ENCODE peak calls at places on chromosomes 4 and X, in nine cellular contexts. One of them, this sample, is unnamed. For H3K4me1, the result is how much of the 10 kb centered on the place peaks cover.

GRCh38 chr4:138898282-138898681 is 117.3 kb upstream of the NOCT start:
- DNase-seq in endothelial cell of umbilical vein: no peak
- DNase-seq in psoas muscle: no peak
- DNase-seq in pancreas: no peak
- DNase-seq in GM23338: no peak
- DNase-seq in heart right ventricle: no peak
- DNase-seq in endodermal cell: no peak
- DNase-seq in colonic mucosa: no peak
- DNase-seq in astrocyte: peak
- DNase-seq in this sample: no peak

GRCh38 chr4:128718793-128719192 is 90.7 kb upstream of the JADE1 start:
- DNase-seq in endothelial cell of umbilical vein: no peak
- DNase-seq in psoas muscle: no peak
- DNase-seq in pancreas: no peak
- DNase-seq in GM23338: no peak
- DNase-seq in heart right ventricle: no peak
- DNase-seq in endodermal cell: no peak
- DNase-seq in colonic mucosa: no peak
- DNase-seq in astrocyte: peak
- DNase-seq in this sample: no peak

GRCh38 chr4:129037093-129037492 is 56.2 kb downstream of the SCLT1 start:
- DNase-seq in endothelial cell of umbilical vein: no peak
- DNase-seq in psoas muscle: no peak
- DNase-seq in pancreas: no peak
- DNase-seq in GM23338: no peak
- DNase-seq in heart right ventricle: no peak
- DNase-seq in endodermal cell: no peak
- DNase-seq in colonic mucosa: no peak
- DNase-seq in astrocyte: no peak
- DNase-seq in this sample: no peak

GRCh38 chrX:72141372-72142004 is 9.8 kb upstream of the RTL5 start:
- DNase-seq in endothelial cell of umbilical vein: no peak
- DNase-seq in psoas muscle: no peak
- DNase-seq in pancreas: no peak
- DNase-seq in GM23338: no peak
- DNase-seq in heart right ventricle: no peak
- DNase-seq in endodermal cell: no peak
- DNase-seq in colonic mucosa: no peak
- DNase-seq in astrocyte: no peak
- DNase-seq in this sample: no peak

GRCh38 chrX:49203536-49203935 is 3.5 kb upstream of the SYP start:
- DNase-seq in endothelial cell of umbilical vein: no peak
- DNase-seq in psoas muscle: no peak
- DNase-seq in pancreas: no peak
- DNase-seq in GM23338: no peak
- DNase-seq in heart right ventricle: no peak
- DNase-seq in endodermal cell: no peak
- DNase-seq in colonic mucosa: no peak
- DNase-seq in astrocyte: no peak
- DNase-seq in this sample: no peak

GRCh38 chr4:74873545-74874295 is 59.2 kb upstream of the PARM1 start:
- DNase-seq in endothelial cell of umbilical vein: no peak
- DNase-seq in psoas muscle: no peak
- DNase-seq in pancreas: no peak
- DNase-seq in GM23338: no peak
- DNase-seq in heart right ventricle: no peak
- DNase-seq in endodermal cell: peak
- DNase-seq in colonic mucosa: no peak
- DNase-seq in astrocyte: no peak
- DNase-seq in this sample: no peak

GRCh38 chrX:9995855-9996339 is 28.7 kb downstream of the CLDN34 start:
- DNase-seq in endothelial cell of umbilical vein: peak
- DNase-seq in psoas muscle: peak
- DNase-seq in pancreas: peak
- DNase-seq in GM23338: peak
- DNase-seq in heart right ventricle: peak
- DNase-seq in endodermal cell: peak
- DNase-seq in colonic mucosa: peak
- DNase-seq in astrocyte: peak
- DNase-seq in this sample: no peak

GRCh38 chrX:22053486-22053885 is 21.4 kb downstream of the PHEX start:
- DNase-seq in endothelial cell of umbilical vein: no peak
- DNase-seq in psoas muscle: no peak
- DNase-seq in pancreas: no peak
- DNase-seq in GM23338: no peak
- DNase-seq in heart right ventricle: no peak
- DNase-seq in endodermal cell: no peak
- DNase-seq in colonic mucosa: no peak
- DNase-seq in astrocyte: no peak
- DNase-seq in this sample: no peak

GRCh38 chrX:17621566-17622270 is 115.6 kb upstream of the SCML1 start:
- DNase-seq in endothelial cell of umbilical vein: no peak
- DNase-seq in psoas muscle: no peak
- DNase-seq in pancreas: no peak
- DNase-seq in GM23338: no peak
- DNase-seq in heart right ventricle: no peak
- DNase-seq in endodermal cell: no peak
- DNase-seq in colonic mucosa: no peak
- DNase-seq in astrocyte: no peak
- DNase-seq in this sample: peak

GRCh38 chr4:11182586-11183357 is 245.9 kb downstream of the HS3ST1 start:
- DNase-seq in endothelial cell of umbilical vein: no peak
- DNase-seq in psoas muscle: no peak
- DNase-seq in pancreas: no peak
- DNase-seq in GM23338: no peak
- DNase-seq in heart right ventricle: no peak
- DNase-seq in endodermal cell: no peak
- DNase-seq in colonic mucosa: no peak
- DNase-seq in astrocyte: peak
- DNase-seq in this sample: peak

GRCh38 chr4:6192245-6192644 is 8.1 kb downstream of the JAKMIP1 start:
- DNase-seq in endothelial cell of umbilical vein: no peak
- DNase-seq in psoas muscle: no peak
- DNase-seq in pancreas: no peak
- DNase-seq in GM23338: no peak
- DNase-seq in heart right ventricle: no peak
- DNase-seq in endodermal cell: no peak
- DNase-seq in colonic mucosa: no peak
- DNase-seq in astrocyte: no peak
- DNase-seq in this sample: no peak

GRCh38 chrX:30824275-30824674 is 64.8 kb downstream of the TAB3 start:
- DNase-seq in endothelial cell of umbilical vein: no peak
- DNase-seq in psoas muscle: no peak
- DNase-seq in pancreas: no peak
- DNase-seq in GM23338: no peak
- DNase-seq in heart right ventricle: no peak
- DNase-seq in endodermal cell: no peak
- DNase-seq in colonic mucosa: no peak
- DNase-seq in astrocyte: no peak
- DNase-seq in this sample: no peak

GRCh38 chr4:108146819-108147218 is 21.9 kb downstream of the LEF1 start:
- DNase-seq in endothelial cell of umbilical vein: no peak
- DNase-seq in psoas muscle: no peak
- DNase-seq in pancreas: no peak
- DNase-seq in GM23338: peak
- DNase-seq in heart right ventricle: no peak
- DNase-seq in endodermal cell: peak
- DNase-seq in colonic mucosa: no peak
- DNase-seq in astrocyte: no peak
- DNase-seq in this sample: no peak

GRCh38 chrX:65745992-65746391 is 78.5 kb downstream of the MSN start:
- DNase-seq in endothelial cell of umbilical vein: no peak
- DNase-seq in psoas muscle: no peak
- DNase-seq in pancreas: no peak
- DNase-seq in GM23338: peak
- DNase-seq in heart right ventricle: no peak
- DNase-seq in endodermal cell: peak
- DNase-seq in colonic mucosa: no peak
- DNase-seq in astrocyte: no peak
- DNase-seq in this sample: no peak

GRCh38 chrX:46686003-46686645 is 72.8 kb downstream of the SLC9A7 start:
- DNase-seq in endothelial cell of umbilical vein: peak
- DNase-seq in psoas muscle: no peak
- DNase-seq in pancreas: no peak
- DNase-seq in GM23338: peak
- DNase-seq in heart right ventricle: peak
- DNase-seq in endodermal cell: peak
- DNase-seq in colonic mucosa: peak
- DNase-seq in astrocyte: no peak
- DNase-seq in this sample: no peak

GRCh38 chr4:140423106-140423505 is 4.3 kb downstream of the CLGN start:
- DNase-seq in endothelial cell of umbilical vein: no peak
- DNase-seq in psoas muscle: no peak
- DNase-seq in pancreas: no peak
- DNase-seq in GM23338: no peak
- DNase-seq in heart right ventricle: no peak
- DNase-seq in endodermal cell: no peak
- DNase-seq in colonic mucosa: no peak
- DNase-seq in astrocyte: peak
- DNase-seq in this sample: no peak

GRCh38 chr4:140427919-140428471 is 547 bp upstream of the CLGN start:
- DNase-seq in endothelial cell of umbilical vein: no peak
- DNase-seq in psoas muscle: no peak
- DNase-seq in pancreas: no peak
- DNase-seq in GM23338: peak
- DNase-seq in heart right ventricle: no peak
- DNase-seq in endodermal cell: no peak
- DNase-seq in colonic mucosa: no peak
- DNase-seq in astrocyte: no peak
- DNase-seq in this sample: no peak

GRCh38 chr4:140427104-140427918 is at the start of gene CLGN:
- DNase-seq in endothelial cell of umbilical vein: peak
- DNase-seq in psoas muscle: peak
- DNase-seq in pancreas: peak
- DNase-seq in GM23338: peak
- DNase-seq in heart right ventricle: peak
- DNase-seq in endodermal cell: peak
- DNase-seq in colonic mucosa: peak
- DNase-seq in astrocyte: peak
- DNase-seq in this sample: no peak

GRCh38 chr4:140426610-140427103 is 791 bp downstream of the CLGN start:
- DNase-seq in endothelial cell of umbilical vein: no peak
- DNase-seq in psoas muscle: no peak
- DNase-seq in pancreas: no peak
- DNase-seq in GM23338: peak
- DNase-seq in heart right ventricle: peak
- DNase-seq in endodermal cell: no peak
- DNase-seq in colonic mucosa: no peak
- DNase-seq in astrocyte: no peak
- DNase-seq in this sample: no peak
- TF ChIP-seq CTCF in endothelial cell of umbilical vein: peak
- TF ChIP-seq CTCF in psoas muscle: no peak
- TF ChIP-seq CTCF in pancreas: no peak
- TF ChIP-seq CTCF in GM23338: peak
- TF ChIP-seq CTCF in heart right ventricle: no peak
- TF ChIP-seq CTCF in endodermal cell: peak
- TF ChIP-seq CTCF in colonic mucosa: no peak
- TF ChIP-seq CTCF in astrocyte: no peak
- TF ChIP-seq CTCF in this sample: no peak

GRCh38 chrX:154357205-154357604 is 17.2 kb downstream of the FLNA start:
- DNase-seq in endothelial cell of umbilical vein: no peak
- DNase-seq in psoas muscle: no peak
- DNase-seq in pancreas: no peak
- DNase-seq in GM23338: no peak
- DNase-seq in heart right ventricle: no peak
- DNase-seq in endodermal cell: no peak
- DNase-seq in colonic mucosa: no peak
- DNase-seq in astrocyte: no peak
- DNase-seq in this sample: no peak

GRCh38 chrX:154356596-154356995 is 17.8 kb downstream of the FLNA start:
- DNase-seq in endothelial cell of umbilical vein: no peak
- DNase-seq in psoas muscle: no peak
- DNase-seq in pancreas: no peak
- DNase-seq in GM23338: no peak
- DNase-seq in heart right ventricle: no peak
- DNase-seq in endodermal cell: no peak
- DNase-seq in colonic mucosa: no peak
- DNase-seq in astrocyte: no peak
- DNase-seq in this sample: no peak

GRCh38 chrX:154354516-154354915 is 19.9 kb downstream of the FLNA start:
- DNase-seq in endothelial cell of umbilical vein: no peak
- DNase-seq in psoas muscle: no peak
- DNase-seq in pancreas: no peak
- DNase-seq in GM23338: no peak
- DNase-seq in heart right ventricle: no peak
- DNase-seq in endodermal cell: no peak
- DNase-seq in colonic mucosa: no peak
- DNase-seq in astrocyte: no peak
- DNase-seq in this sample: no peak

GRCh38 chrX:154355094-154355775 is 19.2 kb downstream of the FLNA start:
- DNase-seq in endothelial cell of umbilical vein: no peak
- DNase-seq in psoas muscle: no peak
- DNase-seq in pancreas: no peak
- DNase-seq in GM23338: no peak
- DNase-seq in heart right ventricle: no peak
- DNase-seq in endodermal cell: no peak
- DNase-seq in colonic mucosa: no peak
- DNase-seq in astrocyte: no peak
- DNase-seq in this sample: no peak

GRCh38 chrX:154355776-154356140 is 18.7 kb downstream of the FLNA start:
- DNase-seq in endothelial cell of umbilical vein: no peak
- DNase-seq in psoas muscle: no peak
- DNase-seq in pancreas: no peak
- DNase-seq in GM23338: no peak
- DNase-seq in heart right ventricle: no peak
- DNase-seq in endodermal cell: no peak
- DNase-seq in colonic mucosa: no peak
- DNase-seq in astrocyte: no peak
- DNase-seq in this sample: no peak
- H3K27ac ChIP-seq in endothelial cell of umbilical vein: no peak
- H3K27ac ChIP-seq in psoas muscle: no peak
- H3K27ac ChIP-seq in pancreas: no peak
- H3K27ac ChIP-seq in GM23338: no peak
- H3K27ac ChIP-seq in heart right ventricle: no peak
- H3K27ac ChIP-seq in endodermal cell: no peak
- H3K27ac ChIP-seq in colonic mucosa: no peak
- H3K27ac ChIP-seq in astrocyte: no peak
- H3K27ac ChIP-seq in this sample: no peak

GRCh38 chr4:41185614-41186609 is 28.4 kb downstream of the APBB2 start:
- DNase-seq in endothelial cell of umbilical vein: no peak
- DNase-seq in psoas muscle: no peak
- DNase-seq in pancreas: no peak
- DNase-seq in GM23338: no peak
- DNase-seq in heart right ventricle: no peak
- DNase-seq in endodermal cell: no peak
- DNase-seq in colonic mucosa: no peak
- DNase-seq in astrocyte: peak
- DNase-seq in this sample: peak
- H3K4me1 ChIP-seq in endothelial cell of umbilical vein: under half
- H3K4me1 ChIP-seq in psoas muscle: under half
- H3K4me1 ChIP-seq in pancreas: under half
- H3K4me1 ChIP-seq in GM23338: under half
- H3K4me1 ChIP-seq in heart right ventricle: under half
- H3K4me1 ChIP-seq in endodermal cell: under half
- H3K4me1 ChIP-seq in colonic mucosa: under half
- H3K4me1 ChIP-seq in astrocyte: under half
- H3K4me1 ChIP-seq in this sample: under half

DNA sequence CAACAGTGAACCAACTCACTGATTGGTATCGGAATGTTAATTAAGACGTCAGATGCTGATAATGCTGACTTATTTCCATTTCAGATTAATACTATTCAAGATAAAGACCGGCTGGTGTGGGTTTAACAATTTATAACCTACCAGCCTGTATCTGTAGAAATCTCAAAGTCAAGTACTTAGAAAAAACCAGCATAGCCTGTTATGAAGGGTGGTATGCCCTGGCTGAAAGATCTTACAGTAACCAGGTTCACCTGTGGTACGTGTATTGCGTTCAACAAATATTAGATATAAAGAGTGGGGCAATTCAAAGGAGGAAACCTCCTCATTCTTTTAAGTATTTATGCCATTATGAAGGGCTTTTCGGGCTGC is 240.9 kb upstream of the ANXA3 start:
- DNase-seq in endothelial cell of umbilical vein: no peak
- DNase-seq in psoas muscle: no peak
- DNase-seq in pancreas: no peak
- DNase-seq in GM23338: no peak
- DNase-seq in heart right ventricle: no peak
- DNase-seq in endodermal cell: no peak
- DNase-seq in colonic mucosa: no peak
- DNase-seq in astrocyte: no peak
- DNase-seq in this sample: no peak
- TF ChIP-seq CTCF in endothelial cell of umbilical vein: no peak
- TF ChIP-seq CTCF in psoas muscle: no peak
- TF ChIP-seq CTCF in pancreas: no peak
- TF ChIP-seq CTCF in GM23338: no peak
- TF ChIP-seq CTCF in heart right ventricle: no peak
- TF ChIP-seq CTCF in endodermal cell: no peak
- TF ChIP-seq CTCF in colonic mucosa: no peak
- TF ChIP-seq CTCF in astrocyte: no peak
- TF ChIP-seq CTCF in this sample: no peak